ENCODE peak calls at places on chromosomes 12 and 14, in six cellular contexts. A is ovary, J is neural progenitor cell, M is IMR-90, N is DND-41, W is endothelial cell. Q is an unnamed sample.

GRCh38 chr12:34296143-34297041 is 274.1 kb downstream of the ALG10 start:
- DNase-seq in W (no peak), N (no peak), J (no peak), M (no peak), A (no peak), Q (no peak)

GRCh38 chr14:68655021-68655811 is 137.7 kb downstream of the ZFP36L1 start:
- DNase-seq in M (peak; percentile 56), A (peak; percentile 78), W (no peak), J (no peak), N (no peak), Q (no peak)

GRCh38 chr14:34580381-34580780 is 40.9 kb upstream of the EAPP start:
- DNase-seq in W (no peak), M (no peak), J (no peak), N (no peak), A (no peak), Q (no peak)

GRCh38 chr14:64444984-64445845 is 20.1 kb upstream of the AKAP5 start:
- DNase-seq in A (peak; percentile 35), M (peak; percentile 77), J (no peak), N (no peak), W (no peak), Q (peak; percentile 25)

GRCh38 chr12:22286569-22286968 is 47.9 kb downstream of the ST8SIA1 start:
- DNase-seq in M (peak; percentile 93), A (no peak), W (no peak), J (no peak), N (no peak), Q (no peak)

GRCh38 chr12:12684375-12685106 is 11.4 kb downstream of the GPR19 start:
- DNase-seq in A (no peak), M (peak; percentile 53), J (peak; percentile 97), W (peak; percentile 67), N (peak; percentile 72), Q (peak; percentile 79)

GRCh38 chr12:69687390-69687789 is 11.7 kb downstream of the BEST3 start:
- DNase-seq in N (no peak), J (no peak), M (no peak), A (no peak), W (no peak), Q (no peak)

GRCh38 chr14:105499256-105500035 is 8.4 kb downstream of the TEDC1 start:
- DNase-seq in N (no peak), W (no peak), A (no peak), J (no peak), M (no peak), Q (no peak)

GRCh38 chr12:120790114-120790513 is 64.5 kb downstream of the ACADS start:
- DNase-seq in M (no peak), A (no peak), N (no peak), J (no peak), W (no peak), Q (no peak)

GRCh38 chr14:69685716-69686115 is 74.3 kb downstream of the SUSD6 start:
- DNase-seq in J (no peak), N (no peak), A (peak; percentile 75), M (peak; percentile 58), W (no peak), Q (no peak)

GRCh38 chr14:91980157-91980556 is 32.7 kb upstream of the FBLN5 start:
- DNase-seq in N (no peak), W (no peak), M (peak; percentile 96), J (no peak), A (no peak), Q (no peak)

GRCh38 chr12:69123909-69124638 is 115.3 kb upstream of the CPSF6 start:
- DNase-seq in J (no peak), W (no peak), N (no peak), A (no peak), M (no peak), Q (no peak)

GRCh38 chr14:74635831-74636230 is 23.8 kb upstream of the LTBP2 start:
- DNase-seq in N (no peak), J (no peak), W (no peak), M (no peak), A (no peak), Q (no peak)

GRCh38 chr14:74257078-74257987 is 18.1 kb downstream of the VSX2 start:
- DNase-seq in A (peak; percentile 12), W (peak; percentile 70), J (peak; percentile 80), M (peak; percentile 8), N (peak; percentile 83), Q (peak; percentile 73)

GRCh38 chr14:22469541-22470303 is 119.3 kb downstream of the DAD1 start:
- DNase-seq in A (no peak), J (no peak), M (no peak), N (peak; percentile 51), W (no peak), Q (no peak)

GRCh38 chr12:69389836-69390235 is 30.3 kb downstream of the YEATS4 start:
- DNase-seq in J (no peak), N (no peak), W (no peak), A (no peak), M (peak; percentile 79), Q (no peak)

GRCh38 chr12:97235102-97235501 is 227.5 kb upstream of the RMST start:
- DNase-seq in J (peak; percentile 52), W (no peak), M (no peak), N (no peak), A (no peak), Q (peak; percentile 3)

GRCh38 chr12:105445261-105446015 is 114.9 kb downstream of the C12orf75 start:
- DNase-seq in A (no peak), N (no peak), J (peak; percentile 48), M (peak; percentile 31), W (no peak), Q (no peak)

GRCh38 chr14:49907186-49907585 is 14.3 kb downstream of the ARF6 start:
- DNase-seq in J (no peak), M (no peak), N (no peak), W (no peak), A (no peak), Q (no peak)

GRCh38 chr12:89695100-89695499 is 13.5 kb downstream of the ATP2B1 start:
- DNase-seq in W (no peak), M (peak; percentile 77), J (no peak), N (no peak), A (no peak), Q (no peak)

GRCh38 chr12:58415716-58416115 is 474.3 kb downstream of the ATP23 start:
- DNase-seq in M (no peak), N (no peak), A (no peak), W (no peak), J (peak; percentile 59), Q (no peak)

GRCh38 chr14:28515571-28515970 is 251.0 kb upstream of the FOXG1 start:
- DNase-seq in M (peak; percentile 0), N (no peak), A (no peak), W (peak; percentile 7), J (no peak), Q (no peak)

GRCh38 chr12:28035483-28035882 is 63.0 kb upstream of the PTHLH start:
- DNase-seq in J (no peak), N (no peak), W (no peak), M (peak; percentile 87), A (no peak), Q (no peak)

GRCh38 chr14:53881161-53881846 is 75.3 kb downstream of the BMP4 start:
- DNase-seq in J (no peak), A (no peak), M (peak; percentile 56), N (no peak), W (no peak), Q (no peak)

DNA sequence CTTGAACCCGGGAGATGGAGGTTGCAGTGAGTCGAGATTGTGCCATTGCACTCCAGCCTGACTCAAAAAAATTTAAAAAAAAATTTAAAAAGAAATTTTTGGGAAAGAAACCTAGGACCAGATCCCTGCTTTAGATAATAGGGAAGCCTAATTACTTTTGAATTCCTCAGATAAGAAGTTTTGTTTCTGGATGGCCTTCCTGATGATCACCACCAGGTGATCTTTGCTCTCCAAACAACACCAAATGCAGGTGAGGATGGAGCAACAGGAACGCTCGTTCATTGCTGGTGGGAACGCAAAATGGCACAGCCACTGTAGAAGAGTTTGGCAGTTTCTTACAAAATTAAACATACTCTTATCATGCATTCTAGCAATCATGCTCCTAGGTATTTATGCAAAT is 28.5 kb upstream of the KLC1 start:
- DNase-seq in M (no peak), A (no peak), N (no peak), W (no peak), J (no peak), Q (no peak)
- TF ChIP-seq CTCF in M (no peak), A (no peak), N (no peak), W (no peak), J (no peak), Q (no peak)

DNA sequence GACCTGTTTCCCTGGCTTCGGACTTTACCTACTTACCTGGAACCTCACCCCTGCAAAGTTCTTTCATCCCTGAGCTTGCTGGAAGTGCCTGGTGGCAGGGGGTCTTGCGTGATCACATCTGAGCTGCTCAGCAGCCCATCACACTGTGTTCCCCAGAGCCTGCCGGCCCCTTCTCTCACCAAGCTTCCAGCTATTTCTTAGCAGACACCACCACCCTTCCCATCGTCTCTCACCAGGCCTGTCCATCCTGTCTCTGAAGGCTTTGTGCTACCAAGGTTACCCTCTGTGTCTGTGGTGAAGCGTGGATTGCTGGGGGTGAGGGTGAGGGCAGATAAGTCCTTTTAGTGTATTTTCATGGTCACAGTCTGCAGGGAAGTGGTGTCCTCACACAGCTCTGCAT is 78.8 kb upstream of the NRXN3 start:
- DNase-seq in N (no peak), M (no peak), W (no peak), A (no peak), J (no peak), Q (no peak)
- TF ChIP-seq CTCF in N (no peak), M (no peak), W (no peak), A (no peak), J (no peak), Q (no peak)

DNA sequence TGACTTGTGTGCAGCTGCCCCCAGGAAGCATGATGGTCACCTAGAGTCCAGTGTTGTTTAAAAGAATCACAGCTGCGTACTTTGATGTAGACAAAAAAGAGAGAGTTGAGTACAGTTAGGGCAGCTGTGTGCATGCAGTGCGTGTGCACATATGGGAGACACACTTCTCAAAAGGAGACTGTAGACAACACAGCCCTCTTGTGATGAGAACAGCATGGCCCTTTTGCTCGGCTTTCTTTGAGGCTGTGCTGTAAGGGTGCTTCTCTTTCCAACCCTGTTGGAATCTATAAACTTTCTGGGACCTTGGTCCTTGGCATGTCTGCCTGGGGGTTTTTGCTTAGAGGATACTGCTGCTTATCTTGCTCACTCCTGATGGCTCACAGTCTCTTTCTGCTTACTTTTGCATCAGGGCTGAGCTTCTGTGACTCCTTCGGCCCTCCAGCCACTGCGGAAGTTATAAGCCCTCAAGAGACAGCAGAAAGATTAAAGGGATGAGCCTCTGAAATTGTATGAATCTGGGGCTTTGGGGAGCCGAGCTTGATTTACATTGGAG is 102.9 kb downstream of the DYRK2 start:
- DNase-seq in A (no peak), J (no peak), N (no peak), W (no peak), M (peak; percentile 20), Q (no peak)
- TF ChIP-seq CTCF in A (no peak), J (no peak), N (no peak), W (no peak), M (no peak), Q (no peak)

DNA sequence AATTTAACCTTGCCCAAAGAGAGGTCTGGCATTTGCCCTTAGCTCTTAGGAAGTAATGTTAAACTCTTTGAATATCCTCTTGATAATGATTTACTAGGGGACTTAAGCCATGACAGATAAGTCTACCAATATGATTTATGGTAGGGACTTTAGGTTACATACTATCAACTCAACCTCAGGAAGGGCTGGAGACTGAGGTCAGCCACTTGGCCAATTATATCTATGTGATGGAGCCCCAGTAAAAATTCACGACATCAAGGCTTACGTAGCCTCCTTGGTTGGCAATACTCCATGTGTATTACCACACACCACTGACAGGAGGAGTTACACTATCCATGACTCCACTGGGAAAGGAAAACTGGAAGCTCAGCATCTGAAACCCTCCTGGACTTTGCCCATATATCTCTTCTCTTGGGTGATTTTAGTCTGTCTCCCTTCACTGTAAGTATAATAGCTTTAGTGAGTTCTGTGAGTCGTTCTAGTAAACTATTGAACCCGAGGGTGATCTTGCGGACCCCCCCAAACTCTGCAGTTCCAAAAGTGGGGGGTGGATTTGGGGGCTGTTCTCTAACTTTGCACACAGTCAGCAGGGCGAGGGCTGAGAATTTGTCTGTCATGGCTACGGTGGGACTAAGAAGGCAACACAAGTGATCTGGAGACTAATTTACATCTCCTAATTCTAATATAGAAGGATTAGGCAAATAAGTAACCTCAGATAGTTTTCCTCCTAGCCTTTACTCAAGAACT is 62.3 kb downstream of the R3HDM2 start:
- DNase-seq in J (no peak), N (no peak), M (peak; percentile 4), W (no peak), A (no peak), Q (no peak)
- TF ChIP-seq CTCF in J (no peak), N (no peak), M (peak; percentile 4), W (no peak), A (no peak), Q (no peak)

Q was measured in nephron progenitor cell.